ENCODE peak calls at places on chromosomes 11 and 22, in six cellular contexts. One of them, this sample, is unnamed.

GRCh38 chr11:59283311-59283710 is 70.6 kb upstream of the MPEG1 start:
- DNase-seq in stomach: no peak
- DNase-seq in A172: no peak
- DNase-seq in ELF-1: no peak
- DNase-seq in left ventricle myocardium superior: no peak
- DNase-seq in germinal center: no peak
- DNase-seq in this sample: no peak

GRCh38 chr22:21014202-21015050 is 539 bp upstream of the P2RX6 start:
- DNase-seq in stomach: peak
- DNase-seq in A172: peak
- DNase-seq in ELF-1: peak
- DNase-seq in left ventricle myocardium superior: peak
- DNase-seq in germinal center: peak
- DNase-seq in this sample: peak

GRCh38 chr22:18060646-18061620 is 16.9 kb upstream of the PEX26 start:
- DNase-seq in stomach: no peak
- DNase-seq in A172: peak
- DNase-seq in ELF-1: no peak
- DNase-seq in left ventricle myocardium superior: no peak
- DNase-seq in germinal center: no peak
- DNase-seq in this sample: no peak

GRCh38 chr11:76724162-76724768 is 53.7 kb upstream of the LRRC32 start:
- DNase-seq in stomach: no peak
- DNase-seq in A172: no peak
- DNase-seq in ELF-1: no peak
- DNase-seq in left ventricle myocardium superior: no peak
- DNase-seq in germinal center: no peak
- DNase-seq in this sample: no peak

GRCh38 chr11:76206077-76206326 is 300 bp downstream of the WNT11 start:
- DNase-seq in stomach: no peak
- DNase-seq in A172: no peak
- DNase-seq in ELF-1: no peak
- DNase-seq in left ventricle myocardium superior: no peak
- DNase-seq in germinal center: no peak
- DNase-seq in this sample: no peak

GRCh38 chr22:39264344-39265116 is 19.7 kb upstream of the PDGFB start:
- DNase-seq in stomach: no peak
- DNase-seq in A172: no peak
- DNase-seq in ELF-1: no peak
- DNase-seq in left ventricle myocardium superior: peak
- DNase-seq in germinal center: no peak
- DNase-seq in this sample: no peak

GRCh38 chr22:35229865-35230264 is 27.4 kb upstream of the HMGXB4 start:
- DNase-seq in stomach: no peak
- DNase-seq in A172: no peak
- DNase-seq in ELF-1: no peak
- DNase-seq in left ventricle myocardium superior: no peak
- DNase-seq in germinal center: no peak
- DNase-seq in this sample: no peak

GRCh38 chr11:96122601-96123044 is 198.7 kb upstream of the MTMR2 start:
- DNase-seq in stomach: no peak
- DNase-seq in A172: peak
- DNase-seq in ELF-1: no peak
- DNase-seq in left ventricle myocardium superior: no peak
- DNase-seq in germinal center: no peak
- DNase-seq in this sample: no peak

GRCh38 chr11:112042161-112042960 is 17.2 kb downstream of the DLAT start:
- DNase-seq in stomach: no peak
- DNase-seq in A172: peak
- DNase-seq in ELF-1: no peak
- DNase-seq in left ventricle myocardium superior: no peak
- DNase-seq in germinal center: no peak
- DNase-seq in this sample: no peak